ENCODE peak calls at places on chromosome 5, in five cellular contexts. M is fibroblast of villous mesenchyme, Q is Panc1, D is breast epithelium, V is IMR-90. J is an unnamed sample.

GRCh38 chr5:64947031-64947430 is 178.3 kb downstream of the CWC27 start:
- DNase-seq in M (peak; percentile 13), V (peak; percentile 55), Q (no peak), D (no peak), J (peak; percentile 53)

GRCh38 chr5:15021286-15022046 is 149.9 kb upstream of the ANKH start:
- DNase-seq in D (no peak), Q (no peak), V (peak; percentile 80), M (peak; percentile 67), J (no peak)

GRCh38 chr5:120240716-120241115 is 223.4 kb upstream of the PRR16 start:
- DNase-seq in Q (no peak), V (peak; percentile 13), D (no peak), M (peak; percentile 28), J (no peak)

GRCh38 chr5:129063483-129064136 is 30.9 kb upstream of the ISOC1 start:
- DNase-seq in D (no peak), M (no peak), V (no peak), Q (no peak), J (no peak)

GRCh38 chr5:80124111-80124510 is 89.0 kb downstream of the THBS4 start:
- DNase-seq in M (no peak), D (no peak), Q (no peak), V (no peak), J (no peak)

GRCh38 chr5:137706841-137707240 is 29.0 kb downstream of the KLHL3 start:
- DNase-seq in Q (no peak), M (no peak), V (peak; percentile 67), D (no peak), J (no peak)

GRCh38 chr5:145484195-145484594 is 350.9 kb downstream of the PRELID2 start:
- DNase-seq in Q (no peak), V (peak; percentile 92), D (no peak), M (peak; percentile 62), J (peak; percentile 87)

GRCh38 chr5:7629559-7629958 is 221.4 kb downstream of the CFAP90 start:
- DNase-seq in V (no peak), D (no peak), M (no peak), Q (no peak), J (no peak)

GRCh38 chr5:146751054-146751453 is 127.5 kb downstream of the PPP2R2B start:
- DNase-seq in D (no peak), V (no peak), Q (no peak), M (no peak), J (peak; percentile 5)

GRCh38 chr5:179278546-179278945 is 66.7 kb downstream of the ADAMTS2 start:
- DNase-seq in M (no peak), Q (no peak), V (no peak), D (no peak), J (no peak)

GRCh38 chr5:36691241-36691640 is 84.8 kb downstream of the SLC1A3 start:
- DNase-seq in V (no peak), D (no peak), Q (no peak), M (no peak), J (peak; percentile 55)

GRCh38 chr5:36691993-36692392 is 85.6 kb downstream of the SLC1A3 start:
- DNase-seq in M (no peak), V (peak; percentile 5), D (no peak), Q (no peak), J (no peak)

GRCh38 chr5:36694351-36694750 is 87.9 kb downstream of the SLC1A3 start:
- DNase-seq in V (peak; percentile 8), M (peak; percentile 59), D (no peak), Q (no peak), J (no peak)

GRCh38 chr5:36690041-36690941 is 83.9 kb downstream of the SLC1A3 start:
- DNase-seq in V (peak; percentile 61), D (peak; percentile 83), M (peak; percentile 72), Q (peak; percentile 52), J (peak; percentile 82)

DNA sequence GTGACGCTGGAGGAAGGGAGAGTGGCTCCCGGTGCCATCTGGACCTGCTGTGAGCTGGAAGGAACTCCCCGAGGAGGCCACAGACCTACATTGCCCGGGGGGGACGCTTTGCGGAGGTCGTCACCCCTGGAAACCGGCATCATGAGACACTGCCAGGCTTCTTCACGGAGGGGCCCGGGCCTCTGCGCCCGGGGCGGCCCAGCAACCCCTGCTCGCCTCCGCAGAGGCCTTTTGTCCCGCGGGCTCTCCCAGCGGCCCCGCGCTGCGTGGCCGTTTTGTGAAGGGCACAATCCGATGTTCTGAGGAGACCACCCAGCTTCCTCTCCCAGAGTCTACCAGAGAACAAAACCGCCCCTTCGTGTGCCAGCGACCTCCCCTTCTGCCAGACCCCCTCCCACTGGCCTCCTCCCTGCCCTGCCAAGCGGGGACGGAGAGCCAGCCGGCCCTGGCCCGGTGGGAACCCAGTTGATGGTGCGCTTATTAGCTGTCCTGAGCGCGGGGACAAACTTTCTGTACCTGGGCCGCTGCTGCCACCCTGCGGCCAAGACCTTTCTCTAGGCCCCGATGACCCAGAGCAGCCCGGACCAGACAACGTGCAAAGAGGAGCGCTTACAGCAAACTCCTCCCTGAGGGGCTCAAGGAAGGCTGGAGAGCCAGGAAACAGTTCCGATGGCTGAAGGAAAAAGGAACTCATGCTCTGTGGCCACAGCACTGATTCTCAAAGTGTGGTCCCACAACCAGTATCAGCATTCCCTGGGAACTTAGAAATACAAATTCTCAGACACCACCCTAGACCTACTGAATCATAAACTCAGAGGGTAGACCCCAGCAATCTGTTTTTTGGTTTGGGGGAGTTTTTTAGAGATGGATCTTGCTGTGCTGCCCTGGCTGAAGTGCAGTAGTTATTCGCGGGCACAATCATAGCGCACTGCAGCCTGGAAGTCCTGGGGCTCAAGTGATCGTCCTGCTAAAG is 86.7 kb downstream of the SLC1A3 start:
- DNase-seq in V (peak; percentile 53), Q (no peak), M (peak; percentile 74), D (peak; percentile 71), J (peak; percentile 77)
- H3K4me3 ChIP-seq in V (no peak overlapping the region), Q (no peak overlapping the region), M (peak overlapping the region; percentile 15), D (no peak overlapping the region), J (no peak overlapping the region)

GRCh38 chr5:76145945-76146344 is 62.8 kb downstream of the SV2C start:
- DNase-seq in Q (no peak), D (no peak), V (peak; percentile 1), M (peak; percentile 1), J (peak; percentile 41)
- TF ChIP-seq CTCF in Q (peak; percentile 42), D (no peak), V (no peak), M (peak; percentile 9), J (peak; percentile 35)

GRCh38 chr5:16131878-16132277 is 47.7 kb downstream of the MARCHF11 start:
- DNase-seq in M (no peak), V (no peak), Q (no peak), D (no peak), J (no peak)

GRCh38 chr5:16127865-16128544 is 51.6 kb downstream of the MARCHF11 start:
- DNase-seq in M (no peak), V (no peak), D (no peak), Q (no peak), J (no peak)

GRCh38 chr5:16134204-16134603 is 45.4 kb downstream of the MARCHF11 start:
- DNase-seq in D (no peak), Q (no peak), V (no peak), M (no peak), J (no peak)

GRCh38 chr5:16128944-16129343 is 50.6 kb downstream of the MARCHF11 start:
- DNase-seq in D (no peak), Q (no peak), M (no peak), V (no peak), J (no peak)
- H3K4me3 ChIP-seq in D (no peak overlapping the region), Q (no peak overlapping the region), M (no peak overlapping the region), V (no peak overlapping the region), J (no peak overlapping the region)

GRCh38 chr5:50655810-50656205 is 10.6 kb upstream of the PARP8 start:
- DNase-seq in V (no peak), M (no peak), D (no peak), Q (no peak), J (peak; percentile 73)

GRCh38 chr5:50658243-50658642 is 8.2 kb upstream of the PARP8 start:
- DNase-seq in Q (no peak), V (no peak), D (no peak), M (no peak), J (no peak)

GRCh38 chr5:50653946-50654345 is 12.5 kb upstream of the PARP8 start:
- DNase-seq in D (no peak), M (no peak), Q (no peak), V (no peak), J (no peak)

GRCh38 chr5:50657044-50657443 is 9.4 kb upstream of the PARP8 start:
- DNase-seq in D (no peak), M (no peak), Q (no peak), V (no peak), J (no peak)

GRCh38 chr5:50655067-50655809 is 11.2 kb upstream of the PARP8 start:
- DNase-seq in M (no peak), D (no peak), Q (no peak), V (no peak), J (no peak)
- TF ChIP-seq CTCF in M (no peak), D (no peak), Q (no peak), V (no peak), J (no peak)

GRCh38 chr5:143119301-143119769 is 284.2 kb downstream of the NR3C1 start:
- DNase-seq in Q (no peak), D (no peak), M (no peak), V (peak; percentile 35), J (no peak)
- H3K4me3 ChIP-seq in Q (no peak overlapping the region), D (no peak overlapping the region), M (no peak overlapping the region), V (no peak overlapping the region), J (no peak overlapping the region)

DNA sequence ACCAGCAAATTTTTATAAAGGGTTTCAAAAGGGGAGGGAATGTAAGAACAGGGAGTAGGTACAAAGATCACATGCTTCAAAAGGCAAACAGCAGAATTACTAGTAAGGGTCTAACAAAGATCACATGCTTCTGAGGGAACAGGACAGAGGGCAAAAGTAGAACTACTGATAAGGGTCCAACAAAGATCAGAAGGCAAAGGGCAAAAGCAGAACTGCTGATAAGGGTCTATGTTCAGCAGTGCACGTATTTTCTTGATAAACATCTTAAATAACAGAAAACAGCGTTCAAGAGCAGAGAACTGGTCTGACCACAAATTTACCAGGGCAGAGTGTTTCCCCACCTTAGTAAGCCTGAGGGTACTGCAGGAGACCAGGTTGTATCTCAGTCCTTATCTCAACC is 469.5 kb upstream of the PIK3R1 start:
- DNase-seq in V (no peak), M (no peak), D (no peak), Q (no peak), J (no peak)
- TF ChIP-seq CTCF in V (no peak), M (no peak), D (no peak), Q (no peak), J (no peak)

GRCh38 chr5:98349990-98350365 is 423.5 kb upstream of the RGMB start:
- DNase-seq in V (no peak), M (no peak), Q (no peak), D (no peak), J (no peak)

GRCh38 chr5:98349251-98349989 is 424.0 kb upstream of the RGMB start:
- DNase-seq in Q (peak; percentile 33), M (peak; percentile 37), D (no peak), V (peak; percentile 86), J (peak; percentile 69)
- H3K4me3 ChIP-seq in Q (no peak overlapping the region), M (no peak overlapping the region), D (no peak overlapping the region), V (no peak overlapping the region), J (no peak overlapping the region)

J was measured in epithelial cell of esophagus.